ENCODE peak calls at places on chromosome X, in ten cellular contexts. W is right atrium auricular region, Q is breast epithelium, V is heart left ventricle, G is PC-3, M is colonic mucosa, X is upper lobe of left lung, L is thyroid gland, Z is lower lobe of right lung, J is Panc1. T is an unnamed sample.
A peak's percentile ranks its signal among the peaks of the same experiment; 100 is the strongest.

GRCh38 chrX:39336709-39337294 is 535.5 kb downstream of the MID1IP1 start:
- DNase-seq in X (no peak), G (no peak), L (no peak), M (no peak), V (no peak), W (no peak), Q (no peak), J (no peak), Z (no peak), T (no peak)

GRCh38 chrX:9642270-9642995 is 123.2 kb downstream of the GPR143 start:
- DNase-seq in Q (no peak), V (no peak), L (no peak), M (no peak), Z (no peak), X (no peak), G (no peak), J (no peak), W (no peak), T (no peak)

GRCh38 chrX:41672643-41673042 is 16.1 kb upstream of the GPR34 start:
- DNase-seq in X (no peak), G (no peak), M (no peak), W (no peak), Z (no peak), Q (no peak), L (no peak), J (no peak), V (no peak), T (no peak)

GRCh38 chrX:87045352-87045751 is 472.2 kb upstream of the KLHL4 start:
- DNase-seq in X (no peak), J (no peak), Z (no peak), Q (no peak), G (no peak), V (no peak), W (no peak), M (no peak), L (no peak), T (no peak)

GRCh38 chrX:1306909-1307625 is 29.5 kb upstream of the IL3RA start:
- DNase-seq in W (no peak), M (no peak), Q (no peak), L (no peak), J (no peak), X (no peak), V (no peak), Z (no peak), G (no peak), T (no peak)

GRCh38 chrX:72019487-72019886 is 108.8 kb downstream of the NHSL2 start:
- DNase-seq in M (peak; percentile 13), W (peak; percentile 32), Q (no peak), X (no peak), V (no peak), G (no peak), Z (no peak), J (no peak), L (no peak), T (peak; percentile 31)

GRCh38 chrX:70754169-70754843 is 154.2 kb downstream of the TEX11 start:
- DNase-seq in W (no peak), Q (no peak), J (no peak), G (peak; percentile 17), M (no peak), V (no peak), Z (no peak), L (no peak), X (no peak), T (no peak)

GRCh38 chrX:138775501-138775900 is 64.0 kb upstream of the FGF13 start:
- DNase-seq in G (peak; percentile 74), X (no peak), Q (no peak), J (no peak), V (no peak), Z (no peak), M (no peak), L (no peak), W (no peak), T (no peak)

GRCh38 chrX:71096702-71097032 is 1.0 kb downstream of the FOXO4 start:
- DNase-seq in J (no peak), L (no peak), M (no peak), X (peak; percentile 48), Q (no peak), W (no peak), G (no peak), Z (no peak), V (peak; percentile 49), T (no peak)

GRCh38 chrX:15854712-15855561 is at the start of gene AP1S2:
- DNase-seq in M (peak; percentile 97), G (peak; percentile 93), W (peak; percentile 92), Q (peak; percentile 86), V (peak; percentile 96), L (peak; percentile 90), X (peak; percentile 98), Z (peak; percentile 93), J (peak; percentile 42), T (no peak)

GRCh38 chrX:128012015-128012414 is 40.2 kb downstream of the ACTRT1 start:
- DNase-seq in X (no peak), V (no peak), Q (no peak), L (no peak), W (no peak), G (no peak), Z (no peak), M (no peak), J (no peak), T (no peak)

GRCh38 chrX:110665636-110666035 is 130.0 kb downstream of the CHRDL1 start:
- DNase-seq in L (peak; percentile 30), J (no peak), Q (no peak), G (peak; percentile 48), W (no peak), V (no peak), Z (peak; percentile 44), M (peak; percentile 36), X (no peak), T (no peak)

GRCh38 chrX:52556741-52557140 is 39.9 kb upstream of the XAGE1B start:
- DNase-seq in G (no peak), V (no peak), L (no peak), Z (no peak), M (no peak), W (no peak), J (no peak), X (no peak), Q (no peak), T (no peak)

GRCh38 chrX:150088042-150088441 is 149.8 kb upstream of the EOLA2 start:
- DNase-seq in M (no peak), J (no peak), X (no peak), Z (no peak), Q (no peak), L (no peak), W (no peak), G (no peak), V (no peak), T (peak; percentile 65)

GRCh38 chrX:46236411-46236810 is 308.8 kb downstream of the ZNF674 start:
- DNase-seq in Z (no peak), X (no peak), L (no peak), M (no peak), V (no peak), Q (no peak), W (no peak), J (no peak), G (no peak), T (no peak)

GRCh38 chrX:13763489-13763888 is 28.9 kb downstream of the OFD1 start:
- DNase-seq in V (peak; percentile 52), W (peak; percentile 67), G (no peak), X (no peak), Q (no peak), L (no peak), M (no peak), Z (peak; percentile 48), J (no peak), T (no peak)
- H3K4me3 ChIP-seq in V (peak overlapping the region; percentile 6), W (no peak overlapping the region), G (no peak overlapping the region), X (no peak overlapping the region), Q (no peak overlapping the region), L (no peak overlapping the region), M (no peak overlapping the region), Z (peak overlapping the region; percentile 6), J (no peak overlapping the region), T (no peak overlapping the region)

GRCh38 chrX:24229400-24229879 is 79.9 kb downstream of the ZFX start:
- DNase-seq in G (no peak), Q (no peak), Z (no peak), V (no peak), X (no peak), M (no peak), J (no peak), L (no peak), W (no peak), T (no peak)

GRCh38 chrX:24225265-24225664 is 75.7 kb downstream of the ZFX start:
- DNase-seq in Q (no peak), W (no peak), J (no peak), Z (no peak), X (no peak), G (no peak), L (no peak), V (no peak), M (no peak), T (no peak)

GRCh38 chrX:24229967-24230366 is 80.4 kb downstream of the ZFX start:
- DNase-seq in V (no peak), Q (no peak), L (no peak), Z (no peak), J (no peak), W (no peak), X (no peak), G (no peak), M (no peak), T (no peak)

GRCh38 chrX:24228596-24228995 is 79.1 kb downstream of the ZFX start:
- DNase-seq in G (no peak), J (no peak), Q (no peak), L (no peak), X (no peak), Z (no peak), M (no peak), W (no peak), V (no peak), T (no peak)

GRCh38 chrX:24226176-24226575 is 76.6 kb downstream of the ZFX start:
- DNase-seq in L (no peak), V (no peak), W (no peak), Z (no peak), X (no peak), Q (no peak), G (no peak), J (no peak), M (no peak), T (no peak)
- TF ChIP-seq CTCF in L (no peak), V (no peak), W (no peak), Z (no peak), X (no peak), Q (no peak), G (no peak), J (no peak), M (no peak), T (no peak)

GRCh38 chrX:65811558-65812228 is 144.2 kb downstream of the MSN start:
- DNase-seq in V (no peak), Z (no peak), Q (no peak), M (no peak), G (no peak), X (no peak), L (no peak), W (no peak), J (no peak), T (no peak)
- H3K27ac ChIP-seq in V (no peak overlapping the region), Z (no peak overlapping the region), Q (no peak overlapping the region), M (no peak overlapping the region), G (no peak overlapping the region), X (no peak overlapping the region), L (no peak overlapping the region), W (no peak overlapping the region), J (no peak overlapping the region), T (no peak overlapping the region)

DNA sequence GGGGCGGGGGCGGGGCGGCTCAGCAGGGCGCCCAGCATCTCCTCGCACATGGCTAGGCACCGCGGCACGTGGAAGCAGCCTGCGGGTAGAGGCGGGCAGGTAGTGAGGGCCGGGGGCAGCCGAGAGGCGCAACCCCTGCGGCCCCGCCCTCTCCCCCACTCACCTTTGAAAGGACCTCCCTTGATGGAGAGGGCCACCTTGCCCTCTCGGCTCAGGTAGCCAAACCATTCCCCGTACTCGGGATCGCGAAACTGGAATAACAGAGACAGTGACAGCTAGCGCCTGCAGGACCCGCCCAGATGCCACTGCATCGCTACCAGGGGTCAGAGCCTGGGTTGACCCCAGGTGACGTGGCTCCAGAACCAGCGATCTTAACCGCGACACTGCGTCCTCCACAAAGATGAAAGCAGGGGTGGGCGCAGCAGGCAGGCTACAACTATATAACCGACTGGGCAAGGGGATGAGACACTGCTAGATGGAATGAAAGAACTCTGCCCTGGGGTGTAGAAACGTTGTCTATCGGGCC is 552 bp upstream of the NAA10 start:
- DNase-seq in Q (no peak), J (no peak), L (no peak), Z (no peak), G (no peak), X (no peak), M (no peak), W (no peak), V (no peak), T (no peak)
- H3K4me3 ChIP-seq in Q (peak overlapping the region; percentile 88), J (peak overlapping the region; percentile 57), L (no peak overlapping the region), Z (peak overlapping the region; percentile 71), G (peak overlapping the region; percentile 61), X (peak overlapping the region; percentile 73), M (peak overlapping the region; percentile 77), W (peak overlapping the region; percentile 45), V (peak overlapping the region; percentile 85), T (peak overlapping the region; percentile 64)

T was measured in vagina.